ENCODE peak calls at places on chromosomes 13 and 19, in six cellular contexts. D is astrocyte, E is MM.1S, H is endodermal cell, M is mammary epithelial cell, W is neural progenitor cell. V is an unnamed sample.
A peak's percentile ranks its signal among the peaks of the same experiment; 100 is the strongest.

GRCh38 chr13:42539670-42540069 is 34.3 kb upstream of the TNFSF11 start:
- DNase-seq in D (peak; percentile 7), E (no peak), H (no peak), M (peak; percentile 59), W (no peak), V (peak; percentile 79)

GRCh38 chr13:77430377-77430951 is 103.6 kb upstream of the MYCBP2 start:
- DNase-seq in D (no peak), E (no peak), H (no peak), M (no peak), W (no peak), V (no peak)

GRCh38 chr13:110525328-110526319 is 35.9 kb downstream of the RAB20 start:
- DNase-seq in D (no peak), E (peak; percentile 97), H (no peak), M (no peak), W (no peak), V (no peak)

GRCh38 chr13:65034266-65034665 is 2195.9 kb downstream of the PCDH9 start:
- DNase-seq in D (no peak), E (no peak), H (no peak), M (no peak), W (no peak), V (no peak)

GRCh38 chr13:78608254-78608704 is 4.9 kb upstream of the POU4F1 start:
- DNase-seq in D (no peak), E (no peak), H (peak; percentile 61), M (no peak), W (peak; percentile 29), V (no peak)

GRCh38 chr19:55173717-55174409 is 6.2 kb downstream of the SYT5 start:
- DNase-seq in D (no peak), E (no peak), H (peak; percentile 97), M (peak; percentile 30), W (peak; percentile 89), V (peak; percentile 85)

GRCh38 chr19:14686411-14686810 is 3.4 kb upstream of the ZNF333 start:
- DNase-seq in D (no peak), E (peak; percentile 15), H (peak; percentile 52), M (peak; percentile 5), W (peak; percentile 8), V (peak; percentile 62)

GRCh38 chr19:33446918-33447293 is 73.4 kb downstream of the CEBPG start:
- DNase-seq in D (no peak), E (no peak), H (no peak), M (no peak), W (no peak), V (no peak)

GRCh38 chr19:54248016-54248601 is 5.5 kb upstream of the LILRA6 start:
- DNase-seq in D (no peak), E (peak; percentile 69), H (peak; percentile 7), M (no peak), W (no peak), V (no peak)

GRCh38 chr13:95352486-95352885 is 51.2 kb upstream of the ABCC4 start:
- DNase-seq in D (no peak), E (no peak), H (no peak), M (no peak), W (no peak), V (peak; percentile 41)

GRCh38 chr13:113907637-113908617 is 44.1 kb upstream of the GAS6 start:
- DNase-seq in D (peak; percentile 92), E (peak; percentile 52), H (peak; percentile 52), M (peak; percentile 69), W (no peak), V (no peak)

GRCh38 chr13:21069561-21070004 is 8.2 kb upstream of the LATS2 start:
- DNase-seq in D (peak; percentile 97), E (no peak), H (no peak), M (peak; percentile 85), W (no peak), V (peak; percentile 94)

DNA sequence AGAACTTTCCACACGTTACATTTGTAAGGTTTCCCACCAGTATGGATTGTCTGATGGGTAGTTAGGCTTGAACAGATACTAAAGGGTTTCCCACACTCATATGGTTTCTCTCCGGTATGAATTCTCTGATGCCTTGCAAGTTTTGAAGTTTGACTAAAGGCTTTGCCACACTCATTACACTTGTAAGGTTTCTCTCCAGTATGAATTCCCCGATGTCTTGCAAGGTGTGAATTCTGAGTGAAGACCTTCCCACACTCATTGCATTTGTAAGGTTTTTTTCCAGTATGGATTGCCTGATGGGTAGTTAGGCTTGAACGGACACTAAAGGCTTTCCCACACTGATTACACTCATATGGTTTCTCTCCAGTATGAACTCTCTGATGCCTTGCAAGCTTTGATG is 7.6 kb upstream of the ZNF415 start:
- DNase-seq in D (no peak), E (no peak), H (no peak), M (no peak), W (no peak), V (no peak)
- H3K9me3 ChIP-seq in D (peaks cover 49% of the 10 kb centered on the region), E (no peaks in the 10 kb centered on the region), H (peaks cover 68% of the 10 kb centered on the region), M (peaks cover 45% of the 10 kb centered on the region), W (peaks cover 31% of the 10 kb centered on the region), V (peaks cover 60% of the 10 kb centered on the region)

GRCh38 chr19:1039646-1040475 is at the start of gene ABCA7:
- DNase-seq in D (peak; percentile 93), E (peak; percentile 100), H (peak; percentile 100), M (peak; percentile 99), W (peak; percentile 99), V (peak; percentile 98)

GRCh38 chr19:1041835-1042685 is 2.2 kb downstream of the ABCA7 start:
- DNase-seq in D (no peak), E (no peak), H (peak; percentile 49), M (no peak), W (no peak), V (peak; percentile 70)

GRCh38 chr19:1040476-1041271 is 767 bp downstream of the ABCA7 start:
- DNase-seq in D (peak; percentile 95), E (peak; percentile 98), H (peak; percentile 99), M (peak; percentile 94), W (peak; percentile 96), V (peak; percentile 91)

GRCh38 chr19:1042689-1043511 is 3.0 kb downstream of the ABCA7 start:
- DNase-seq in D (no peak), E (no peak), H (peak; percentile 52), M (no peak), W (no peak), V (no peak)

GRCh38 chr19:1041272-1041834 is 1.4 kb downstream of the ABCA7 start:
- DNase-seq in D (no peak), E (no peak), H (no peak), M (no peak), W (no peak), V (no peak)
- H3K9ac ChIP-seq in D (no peak overlapping the region), E (peak overlapping the region; percentile 12), H (no peak overlapping the region), M (no peak overlapping the region), W (no peak overlapping the region), V (no peak overlapping the region)

DNA sequence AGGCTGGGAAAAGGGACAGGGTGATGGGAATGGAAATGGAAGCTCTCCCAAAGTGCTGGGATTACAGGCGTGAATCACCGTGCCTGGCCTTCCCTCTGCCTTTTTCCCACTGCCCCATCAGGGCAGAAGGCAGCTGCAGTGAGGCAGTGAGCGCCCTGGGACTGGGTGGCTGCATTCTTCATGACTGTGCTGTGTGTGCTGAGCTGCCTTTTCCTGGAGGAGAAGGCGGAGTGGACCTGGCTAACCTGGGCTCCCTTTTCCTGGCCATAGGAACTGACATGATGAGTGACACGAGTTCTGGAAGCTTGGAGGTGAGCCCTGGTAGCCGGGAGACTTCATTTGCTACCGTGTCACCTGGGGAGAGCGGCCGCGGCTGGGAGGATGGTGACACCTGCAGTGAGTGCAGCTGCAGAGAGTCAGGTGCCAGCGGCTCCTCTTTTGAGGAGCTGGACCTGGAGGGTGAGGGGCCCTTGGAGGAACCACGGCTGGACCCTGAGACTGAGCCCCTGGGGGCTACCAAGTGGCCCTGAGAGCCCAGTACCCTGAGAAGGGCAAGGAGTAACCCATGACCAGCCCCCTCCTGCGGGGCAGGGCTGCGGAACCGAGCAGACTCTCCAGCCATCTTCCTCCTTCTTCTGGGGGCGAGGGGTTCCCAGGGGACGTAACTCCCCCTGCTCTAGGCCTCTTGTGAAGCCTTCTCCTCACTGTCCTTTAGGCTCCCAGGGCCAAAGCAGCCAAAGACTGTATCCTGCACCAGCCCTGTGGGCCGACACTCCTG is 26.3 kb upstream of the ZNF492 start:
- DNase-seq in D (no peak), E (no peak), H (no peak), M (no peak), W (no peak), V (no peak)
- H3K9me3 ChIP-seq in D (peaks cover 16% of the 10 kb centered on the region), E (no peaks in the 10 kb centered on the region), H (peaks cover 65% of the 10 kb centered on the region), M (peaks cover 74% of the 10 kb centered on the region), W (peaks cover 14% of the 10 kb centered on the region), V (peaks cover 7% of the 10 kb centered on the region)

DNA sequence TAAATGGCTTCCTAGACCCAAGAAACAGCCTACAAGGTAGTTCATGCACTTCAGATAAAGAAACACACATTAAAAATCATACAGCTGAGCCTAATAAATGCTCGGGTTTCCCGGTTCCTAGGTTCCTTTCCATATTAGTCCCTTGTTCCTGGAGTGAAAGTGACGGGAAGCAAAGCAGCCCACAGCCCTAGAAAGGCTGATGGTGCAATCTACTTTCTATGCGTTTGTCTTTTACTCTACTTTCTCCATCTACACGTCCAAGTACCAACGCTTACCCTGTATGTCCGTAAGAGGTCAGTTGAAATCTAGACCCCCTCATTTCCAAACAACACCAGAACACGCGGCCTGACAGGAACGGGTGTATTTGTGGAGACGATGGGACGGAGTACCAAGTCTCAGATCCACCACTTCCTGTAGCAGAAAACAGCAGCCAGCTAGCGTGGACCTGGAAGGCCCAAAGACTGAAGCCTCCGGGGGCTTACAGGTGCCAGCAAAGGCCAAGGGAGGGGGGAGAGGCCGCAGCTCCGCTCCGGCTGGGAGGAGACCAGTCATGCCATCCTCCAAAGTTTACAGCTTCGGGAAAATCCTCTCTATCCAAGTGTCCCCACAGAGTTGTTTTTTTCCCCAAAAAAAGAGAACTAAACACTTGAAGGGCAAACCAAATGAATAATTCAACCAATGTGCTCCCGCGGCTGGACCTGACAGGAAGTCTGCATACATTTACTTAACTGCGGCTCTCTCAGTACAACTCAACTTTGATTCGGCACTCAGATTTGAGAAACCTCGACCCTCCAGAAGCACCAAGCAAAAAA is 34.1 kb downstream of the STK24 start:
- DNase-seq in D (no peak), E (no peak), H (no peak), M (no peak), W (no peak), V (no peak)
- H3K9ac ChIP-seq in D (no peak overlapping the region), E (no peak overlapping the region), H (no peak overlapping the region), M (no peak overlapping the region), W (no peak overlapping the region), V (no peak overlapping the region)